ENCODE peak calls at places on chromosome 10, in four cellular contexts. I is nucleus accumbens, B is GM13977, V is HuH-7. J is an unnamed sample.

GRCh38 chr10:100894589-100895294 is 18.0 kb upstream of the SLF2 start:
- DNase-seq in B (no peak), I (no peak), V (no peak), J (no peak)

GRCh38 chr10:31645786-31646185 is 282.8 kb downstream of the ARHGAP12 start:
- DNase-seq in B (no peak), I (no peak), V (no peak), J (no peak)

GRCh38 chr10:53134050-53134449 is 361.5 kb upstream of the MBL2 start:
- DNase-seq in B (no peak), I (no peak), V (no peak), J (no peak)

GRCh38 chr10:60305394-60305892 is 84.2 kb downstream of the ANK3 start:
- DNase-seq in V (no peak), I (no peak), B (no peak), J (no peak)

GRCh38 chr10:98349508-98349922 is 65.5 kb downstream of the PYROXD2 start:
- DNase-seq in V (no peak), I (no peak), B (peak; percentile 34), J (no peak)

GRCh38 chr10:30384791-30385201 is 35.7 kb upstream of the MTPAP start:
- DNase-seq in B (peak; percentile 34), V (peak; percentile 44), I (no peak), J (no peak)

GRCh38 chr10:48536916-48537890 is 67.7 kb downstream of the ARHGAP22 start:
- DNase-seq in I (no peak), B (no peak), V (no peak), J (no peak)

GRCh38 chr10:20185116-20185515 is 368.9 kb downstream of the PLXDC2 start:
- DNase-seq in V (no peak), I (no peak), B (no peak), J (no peak)

GRCh38 chr10:127990846-127991542 is 84.1 kb downstream of the PTPRE start:
- DNase-seq in V (no peak), B (no peak), I (no peak), J (no peak)

GRCh38 chr10:123997486-123998196 is 95.8 kb downstream of the CHST15 start:
- DNase-seq in B (peak; percentile 62), V (no peak), I (no peak), J (peak; percentile 23)

GRCh38 chr10:78309536-78310237 is 276.0 kb downstream of the RPS24 start:
- DNase-seq in I (no peak), V (no peak), B (no peak), J (no peak)

GRCh38 chr10:43409385-43410109 is 561 bp upstream of the HNRNPF start:
- DNase-seq in B (no peak), I (peak; percentile 40), V (no peak), J (no peak)

GRCh38 chr10:17214991-17215781 is 12.9 kb upstream of the VIM start:
- DNase-seq in I (no peak), B (no peak), V (no peak), J (no peak)

GRCh38 chr10:23174075-23174973 is 17.8 kb upstream of the PTF1A start:
- DNase-seq in B (no peak), V (no peak), I (no peak), J (no peak)

GRCh38 chr10:111118758-111119157 is 41.9 kb downstream of the ADRA2A start:
- DNase-seq in I (no peak), B (no peak), V (no peak), J (no peak)

GRCh38 chr10:28381465-28381864 is 78.6 kb upstream of the MPP7 start:
- DNase-seq in B (no peak), V (no peak), I (no peak), J (no peak)

GRCh38 chr10:43353495-43354324 is 17.7 kb upstream of the FXYD4 start:
- DNase-seq in I (no peak), V (no peak), B (no peak), J (no peak)

GRCh38 chr10:93412801-93413200 is 69.3 kb downstream of the MYOF start:
- DNase-seq in I (no peak), V (no peak), B (no peak), J (no peak)

GRCh38 chr10:15472431-15473400 is 101.6 kb upstream of the FAM171A1 start:
- DNase-seq in V (no peak), I (no peak), B (no peak), J (no peak)

GRCh38 chr10:89846786-89847185 is 145.4 kb downstream of the KIF20B start:
- DNase-seq in V (no peak), B (no peak), I (no peak), J (no peak)

GRCh38 chr10:43254881-43255643 is 11.8 kb downstream of the RASGEF1A start:
- DNase-seq in V (no peak), I (no peak), B (no peak), J (peak; percentile 16)

GRCh38 chr10:104546756-104547155 is 94.3 kb upstream of the SORCS3 start:
- DNase-seq in V (no peak), I (no peak), B (no peak), J (no peak)

GRCh38 chr10:115092555-115093285 is 445 bp upstream of the ATRNL1 start:
- DNase-seq in I (peak; percentile 70), V (peak; percentile 28), B (no peak), J (no peak)

GRCh38 chr10:35635576-35635975 is 6.5 kb downstream of the FZD8 start:
- DNase-seq in B (peak; percentile 65), I (peak; percentile 20), V (no peak), J (no peak)

J was measured in breast epithelium.